ENCODE peak calls at places on chromosomes 12 and 14, in nine cellular contexts. C is keratinocyte; P is CD8-positive, alpha-beta T cell; K is lower lobe of right lung; T is tibial artery; L is Peyer's patch; R is brain microvascular endothelial cell; M is IMR-90; B is RWPE1. D is an unnamed sample.

GRCh38 chr12:105020241-105020962 is 34.3 kb downstream of the NOPCHAP1 start:
- DNase-seq in K (no peak), T (no peak), R (no peak), C (no peak), L (no peak), B (no peak), M (no peak), P (no peak), D (no peak)

GRCh38 chr14:99579077-99579836 is 24.8 kb downstream of the CCDC85C start:
- DNase-seq in L (no peak), P (no peak), K (peak), R (no peak), C (peak), M (no peak), T (no peak), B (no peak), D (no peak)

GRCh38 chr12:94272280-94272679 is 123.9 kb downstream of the PLXNC1 start:
- DNase-seq in T (no peak), M (no peak), C (no peak), K (no peak), L (no peak), B (no peak), P (no peak), R (no peak), D (no peak)

GRCh38 chr14:53912121-53912520 is 44.5 kb downstream of the BMP4 start:
- DNase-seq in B (no peak), T (no peak), C (no peak), K (no peak), L (no peak), M (no peak), P (no peak), R (no peak), D (no peak)

GRCh38 chr12:54572881-54573280 is 15.6 kb downstream of the PPP1R1A start:
- DNase-seq in C (no peak), K (no peak), P (no peak), R (no peak), M (no peak), L (no peak), T (no peak), B (no peak), D (no peak)

GRCh38 chr12:46515829-46516228 is 143.3 kb upstream of the SLC38A2 start:
- DNase-seq in R (no peak), P (no peak), C (no peak), L (no peak), K (no peak), M (no peak), T (no peak), B (no peak), D (no peak)

GRCh38 chr14:69490219-69490918 is 5.8 kb downstream of the PLEKHD1 start:
- DNase-seq in R (no peak), B (no peak), C (no peak), P (no peak), K (no peak), T (peak), L (no peak), M (no peak), D (no peak)

GRCh38 chr12:1309610-1310009 is 284.8 kb downstream of the FBXL14 start:
- DNase-seq in T (no peak), L (no peak), P (no peak), M (no peak), K (no peak), C (no peak), R (no peak), B (no peak), D (no peak)

GRCh38 chr12:105814283-105814682 is 324.5 kb downstream of the NUAK1 start:
- DNase-seq in P (no peak), B (no peak), R (no peak), M (no peak), T (no peak), K (no peak), C (no peak), L (no peak), D (no peak)

GRCh38 chr14:60981626-60982455 is 796 bp downstream of the SLC38A6 start:
- DNase-seq in L (no peak), M (peak), C (no peak), T (no peak), K (no peak), B (peak), P (no peak), R (peak), D (no peak)

GRCh38 chr12:120710805-120711296 is 593 bp downstream of the UNC119B start:
- DNase-seq in T (no peak), C (no peak), P (peak), M (no peak), R (no peak), K (peak), L (peak), B (peak), D (no peak)

GRCh38 chr14:31567651-31568050 is 6.4 kb downstream of the NUBPL start:
- DNase-seq in P (no peak), C (no peak), K (no peak), M (peak), B (no peak), R (no peak), L (no peak), T (no peak), D (no peak)

GRCh38 chr14:102439556-102439955 is 70.0 kb downstream of the ANKRD9 start:
- DNase-seq in P (no peak), L (no peak), M (no peak), B (no peak), K (no peak), R (no peak), C (no peak), T (no peak), D (no peak)

GRCh38 chr12:31897791-31898503 is 61.3 kb upstream of the RESF1 start:
- DNase-seq in C (no peak), B (no peak), M (no peak), P (no peak), K (peak), L (no peak), R (peak), T (no peak), D (no peak)

GRCh38 chr12:52184813-52185212 is 7.0 kb downstream of the KRT80 start:
- DNase-seq in P (no peak), C (no peak), M (peak), B (no peak), T (no peak), R (no peak), L (no peak), K (no peak), D (no peak)

GRCh38 chr12:58414398-58414871 is 473.1 kb downstream of the ATP23 start:
- DNase-seq in R (peak), L (no peak), C (no peak), T (no peak), B (no peak), P (no peak), M (peak), K (no peak), D (no peak)

GRCh38 chr12:66409195-66409871 is 107.0 kb downstream of the HELB start:
- DNase-seq in M (peak), T (no peak), K (no peak), L (no peak), B (no peak), C (no peak), R (peak), P (peak), D (no peak)

GRCh38 chr12:57517187-57517586 is 3.1 kb downstream of the DDIT3 start:
- DNase-seq in R (peak), C (no peak), K (no peak), L (no peak), P (no peak), M (peak), T (no peak), B (no peak), D (no peak)

GRCh38 chr12:129605666-129606065 is 298.2 kb downstream of the TMEM132D start:
- DNase-seq in T (no peak), M (no peak), R (peak), K (no peak), L (no peak), B (no peak), P (no peak), C (no peak), D (no peak)

GRCh38 chr12:102562836-102563425 is 82.6 kb upstream of the IGF1 start:
- DNase-seq in C (no peak), T (no peak), B (no peak), R (no peak), M (no peak), K (no peak), P (no peak), L (no peak), D (no peak)

GRCh38 chr12:106149096-106149784 is 10.5 kb upstream of the NUAK1 start:
- DNase-seq in R (no peak), L (no peak), C (no peak), B (peak), T (no peak), P (no peak), K (no peak), M (peak), D (no peak)

GRCh38 chr12:111398530-111398929 is 7.2 kb upstream of the SH2B3 start:
- DNase-seq in T (no peak), B (no peak), R (no peak), M (no peak), P (no peak), L (no peak), C (no peak), K (no peak), D (no peak)

GRCh38 chr12:56334490-56334793 is 642 bp upstream of the PAN2 start:
- DNase-seq in M (no peak), L (no peak), P (no peak), C (no peak), T (no peak), B (peak), R (no peak), K (no peak), D (no peak)

GRCh38 chr14:58607571-58608317 is 30.0 kb upstream of the DACT1 start:
- DNase-seq in K (no peak), L (no peak), C (no peak), B (peak), T (no peak), M (peak), P (no peak), R (peak), D (no peak)

GRCh38 chr12:2414810-2415567 is 362.2 kb downstream of the CACNA1C start:
- DNase-seq in K (no peak), P (no peak), T (peak), R (no peak), M (no peak), C (no peak), L (no peak), B (no peak), D (no peak)

GRCh38 chr14:105153331-105153731 is 15.2 kb downstream of the JAG2 start:
- DNase-seq in P (no peak), K (no peak), R (no peak), C (no peak), L (no peak), M (no peak), T (no peak), B (no peak), D (no peak)

GRCh38 chr14:23579311-23579630 is 681 bp upstream of the JPH4 start:
- DNase-seq in C (no peak), L (no peak), M (no peak), B (no peak), T (no peak), P (no peak), R (no peak), K (no peak), D (no peak)

GRCh38 chr14:23578560-23579310 is at the start of gene JPH4:
- DNase-seq in T (no peak), K (no peak), C (no peak), M (no peak), R (no peak), L (no peak), P (no peak), B (no peak), D (no peak)

GRCh38 chr14:23579739-23580138 is 1.1 kb upstream of the JPH4 start:
- DNase-seq in P (no peak), K (no peak), M (no peak), T (no peak), C (no peak), L (no peak), B (no peak), R (no peak), D (no peak)

GRCh38 chr14:23580152-23580926 is 1.7 kb upstream of the JPH4 start:
- DNase-seq in M (no peak), L (no peak), P (no peak), C (no peak), T (no peak), R (no peak), K (no peak), B (no peak), D (no peak)

GRCh38 chr14:23580948-23581281 is 2.3 kb upstream of the JPH4 start:
- DNase-seq in K (no peak), M (no peak), C (no peak), R (no peak), T (no peak), B (no peak), L (no peak), P (no peak), D (no peak)
- TF ChIP-seq CTCF in K (no peak), M (no peak), C (no peak), R (no peak), T (no peak), B (no peak), L (no peak), P (no peak), D (no peak)

GRCh38 chr12:51047655-51048540 is at the start of gene LETMD1:
- DNase-seq in B (peak), P (peak), M (peak), C (peak), R (peak), T (peak), K (peak), L (peak), D (peak)

GRCh38 chr12:51051787-51052186 is 3.7 kb downstream of the LETMD1 start:
- DNase-seq in T (no peak), P (no peak), L (no peak), C (no peak), M (no peak), K (no peak), R (no peak), B (no peak), D (no peak)

GRCh38 chr12:51048601-51049369 is 658 bp downstream of the LETMD1 start:
- DNase-seq in R (no peak), M (no peak), K (no peak), L (no peak), P (no peak), T (no peak), B (no peak), C (no peak), D (no peak)

GRCh38 chr12:51055060-51055459 is 6.9 kb downstream of the LETMD1 start:
- DNase-seq in R (no peak), L (no peak), M (no peak), B (no peak), T (no peak), P (no peak), K (no peak), C (no peak), D (no peak)

GRCh38 chr12:51049525-51049924 is 1.4 kb downstream of the LETMD1 start:
- DNase-seq in K (no peak), P (no peak), L (no peak), R (no peak), C (no peak), T (no peak), B (no peak), M (no peak), D (no peak)
- H3K27ac ChIP-seq in K (no peak), P (no peak), L (no peak), R (no peak), C (peak), T (no peak), B (no peak), M (no peak), D (peak)

DNA sequence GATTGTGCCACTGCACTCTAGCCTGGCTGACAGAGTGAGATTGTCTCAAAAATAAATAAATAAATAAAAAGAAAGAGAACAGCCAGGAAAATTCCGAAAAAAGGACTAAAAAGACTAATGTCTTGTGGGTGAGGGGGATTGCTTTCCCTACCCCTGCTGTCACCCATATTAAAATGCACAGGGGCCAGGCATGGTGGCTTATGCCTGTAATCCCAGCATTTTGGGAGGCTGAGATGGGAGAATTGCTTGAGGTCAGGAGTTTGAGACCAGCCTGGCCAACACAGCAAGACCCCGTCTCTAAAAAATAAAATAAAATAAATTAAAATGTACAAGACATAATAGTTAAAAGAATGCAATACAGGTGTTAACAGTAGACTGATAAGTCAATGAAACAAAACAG is 6.1 kb downstream of the DHRS1 start:
- DNase-seq in M (no peak), K (no peak), C (no peak), P (no peak), T (no peak), L (no peak), B (no peak), R (no peak), D (no peak)
- TF ChIP-seq CTCF in M (no peak), K (no peak), C (no peak), P (no peak), T (no peak), L (no peak), B (no peak), R (no peak), D (no peak)

GRCh38 chr12:30146561-30146960 is 362.8 kb upstream of the TMTC1 start:
- DNase-seq in C (no peak), M (no peak), P (no peak), K (no peak), T (no peak), R (no peak), B (no peak), L (no peak), D (no peak)
- H3K27ac ChIP-seq in C (no peak), M (no peak), P (no peak), K (no peak), T (no peak), R (no peak), B (no peak), L (no peak), D (no peak)

DNA sequence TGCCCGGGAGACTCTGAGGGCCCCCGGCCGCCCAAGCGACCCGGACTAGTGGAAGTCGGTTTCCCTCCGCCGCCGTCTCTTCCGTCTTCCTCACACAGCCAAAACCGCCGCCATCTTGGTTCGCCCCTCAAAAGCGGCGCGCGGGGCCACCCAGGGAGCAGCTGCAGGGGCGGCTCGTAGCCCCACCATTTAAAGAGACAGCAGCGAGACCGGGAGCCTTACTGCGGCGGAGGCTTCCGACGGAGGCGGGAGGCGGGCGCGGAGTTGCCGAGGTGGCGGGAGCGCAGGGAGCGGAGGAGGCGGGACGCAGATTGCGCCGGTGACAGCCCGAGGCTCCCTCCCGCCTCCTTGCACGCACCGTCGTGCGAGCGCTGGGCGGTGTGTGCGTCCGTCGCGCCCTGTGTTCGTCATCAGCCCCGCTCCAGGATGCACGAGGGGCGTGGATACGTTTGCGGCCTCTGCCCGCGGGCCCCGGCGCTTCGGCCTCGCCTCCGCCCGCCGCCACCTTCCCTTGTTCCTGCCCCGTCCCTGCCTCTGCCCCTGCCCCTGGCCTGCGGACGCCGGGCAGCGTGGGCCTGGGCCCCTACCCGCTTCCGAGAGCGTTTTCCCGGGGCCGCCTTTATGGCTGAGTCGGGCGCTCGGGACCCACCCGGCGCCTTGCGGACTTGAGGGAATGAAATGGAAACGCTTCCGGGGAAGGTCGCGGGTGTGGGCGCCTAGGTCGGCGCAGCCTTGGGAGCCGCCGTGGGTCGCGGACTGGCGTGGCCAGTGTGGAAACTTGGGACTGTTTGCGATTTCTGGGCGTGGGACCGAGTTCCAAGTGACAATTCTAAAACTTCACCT is at the start of gene PPP4R3A:
- DNase-seq in P (peak), C (peak), M (peak), T (peak), R (peak), K (peak), B (peak), L (peak), D (peak)
- TF ChIP-seq CTCF in P (no peak), C (no peak), M (no peak), T (no peak), R (no peak), K (no peak), B (no peak), L (no peak), D (no peak)

DNA sequence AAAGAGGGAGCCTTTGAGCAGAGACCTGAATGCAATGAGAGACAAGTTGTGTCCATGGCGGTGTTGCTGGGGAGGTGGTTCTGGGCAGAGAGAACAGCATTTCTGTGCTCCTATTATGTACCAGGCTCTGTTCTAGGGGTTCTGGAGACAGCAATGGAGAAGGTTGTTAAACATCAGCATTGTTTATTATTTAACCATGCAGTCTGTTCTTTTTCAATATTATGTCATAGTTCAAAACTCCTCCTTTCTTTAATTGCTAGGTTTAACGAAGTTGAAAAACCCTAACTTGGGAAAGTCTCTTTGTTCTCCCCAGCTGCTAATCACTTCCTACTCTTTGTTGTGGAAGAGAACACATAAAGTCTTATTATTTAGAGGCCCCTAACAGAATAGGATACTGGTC is 279.3 kb downstream of the RAD51B start:
- DNase-seq in C (no peak), M (no peak), P (no peak), R (no peak), L (no peak), B (no peak), T (no peak), K (no peak), D (no peak)
- H3K27ac ChIP-seq in C (no peak), M (no peak), P (no peak), R (no peak), L (peak), B (no peak), T (peak), K (no peak), D (no peak)

DNA sequence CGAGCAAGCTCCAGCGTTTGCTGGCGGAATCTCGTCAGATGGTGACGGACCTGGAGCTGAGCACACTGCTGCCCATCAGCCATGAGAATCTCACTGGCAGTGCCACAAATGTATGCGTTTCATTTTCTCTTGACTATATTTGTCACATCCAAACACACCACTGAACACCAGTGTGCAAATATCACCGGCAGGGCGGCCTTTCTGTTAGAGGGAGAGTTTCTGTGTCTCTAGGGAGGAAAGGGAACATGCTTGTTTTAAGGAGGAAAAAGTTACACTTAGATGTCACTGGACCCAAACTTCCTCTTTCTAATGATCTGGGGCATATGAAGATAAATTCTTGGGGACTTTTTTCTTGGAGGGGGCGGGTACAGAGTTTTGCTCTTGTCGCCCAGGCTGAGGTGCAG is 21.9 kb upstream of the HIP1R start:
- DNase-seq in C (no peak), T (no peak), B (no peak), P (no peak), L (peak), K (no peak), M (no peak), R (no peak), D (no peak)
- TF ChIP-seq CTCF in C (no peak), T (no peak), B (no peak), P (no peak), L (no peak), K (no peak), M (no peak), R (no peak), D (no peak)

GRCh38 chr14:21868442-21869046 is 194.9 kb upstream of the OR4E1 start:
- DNase-seq in K (no peak), M (peak), C (peak), B (peak), R (peak), L (peak), P (peak), T (no peak), D (peak)

GRCh38 chr14:21874946-21875345 is 201.3 kb upstream of the OR4E1 start:
- DNase-seq in R (no peak), C (no peak), P (no peak), B (no peak), K (no peak), L (no peak), T (no peak), M (no peak), D (no peak)

DNA sequence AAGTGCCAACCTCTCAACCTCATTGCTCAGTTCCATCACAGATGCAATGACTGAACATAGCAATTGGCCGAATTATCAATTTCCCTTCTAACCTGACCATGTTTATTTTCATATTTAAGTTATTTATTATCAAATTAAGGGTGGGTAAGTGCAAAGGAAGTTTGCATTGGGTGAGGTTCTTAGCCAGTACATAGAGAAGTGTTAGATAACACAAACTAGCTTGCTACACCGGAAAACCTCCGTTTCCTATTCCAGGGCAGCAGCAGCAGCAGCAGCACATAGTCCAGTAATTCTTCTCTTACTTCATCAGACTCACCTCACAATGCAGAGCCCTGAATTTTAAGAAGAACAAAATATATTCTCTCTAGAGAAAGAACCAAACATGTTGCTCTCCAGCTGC is 200.5 kb upstream of the OR4E1 start:
- DNase-seq in P (no peak), C (no peak), K (no peak), R (no peak), B (no peak), T (no peak), M (no peak), L (no peak), D (no peak)
- H3K27ac ChIP-seq in P (peak), C (no peak), K (no peak), R (no peak), B (no peak), T (no peak), M (no peak), L (no peak), D (peak)

D was measured in CD4-positive, alpha-beta T cell.